ENCODE peak calls at places on chromosomes 1 and 21, in nine cellular contexts. Z is T-helper 17 cell; J is MM.1S; S is right lobe of liver; X is T-helper 2 cell; Y is stimulated activated naive CD8-positive, alpha-beta T cell treated with anti-CD3 and anti-CD28 coated beads, Interleukin-15, Interleukin-2, amounts not matched to agents 100 U/mL and 50 U/mL, for 24 hours; P is T-helper 9 cell; T is RWPE1; V is foreskin fibroblast. U is an unnamed sample.

GRCh38 chr1:39045231-39045630 is 19.1 kb downstream of the NDUFS5 start:
- DNase-seq in Z (no peak), J (no peak), S (no peak), X (no peak), Y (no peak), P (no peak), T (no peak), V (no peak), U (no peak)

GRCh38 chr1:150268342-150268705 is 492 bp downstream of the APH1A start:
- DNase-seq in Z (peak), J (peak), S (peak), X (no peak), Y (peak), P (peak), T (peak), V (peak), U (peak)

GRCh38 chr1:78114034-78114956 is 68.5 kb downstream of the GIPC2 start:
- DNase-seq in Z (peak), J (peak), S (no peak), X (no peak), Y (peak), P (peak), T (peak), V (peak), U (peak)

GRCh38 chr1:159918041-159918917 is 7.0 kb downstream of the TAGLN2 start:
- DNase-seq in Z (no peak), J (no peak), S (no peak), X (no peak), Y (no peak), P (no peak), T (no peak), V (peak), U (no peak)

GRCh38 chr1:94622757-94623156 is 81.2 kb upstream of the F3 start:
- DNase-seq in Z (no peak), J (no peak), S (no peak), X (no peak), Y (no peak), P (no peak), T (peak), V (peak), U (peak)

GRCh38 chr21:27820342-27820741 is 853.5 kb upstream of the ADAMTS5 start:
- DNase-seq in Z (no peak), J (no peak), S (no peak), X (no peak), Y (no peak), P (no peak), T (no peak), V (no peak), U (no peak)

GRCh38 chr1:76250317-76250716 is 175.8 kb downstream of the ST6GALNAC3 start:
- DNase-seq in Z (no peak), J (no peak), S (no peak), X (no peak), Y (no peak), P (no peak), T (no peak), V (no peak), U (no peak)

GRCh38 chr1:240151126-240151735 is 59.5 kb downstream of the FMN2 start:
- DNase-seq in Z (no peak), J (no peak), S (no peak), X (no peak), Y (no peak), P (no peak), T (no peak), V (peak), U (no peak)

GRCh38 chr1:11807087-11807486 is 1.1 kb downstream of the CLCN6 start:
- DNase-seq in Z (no peak), J (no peak), S (no peak), X (no peak), Y (no peak), P (no peak), T (no peak), V (no peak), U (no peak)

GRCh38 chr1:231410041-231410591 is 12.0 kb downstream of the EGLN1 start:
- DNase-seq in Z (no peak), J (no peak), S (no peak), X (no peak), Y (no peak), P (no peak), T (no peak), V (no peak), U (peak)

GRCh38 chr1:183792300-183792699 is 12.6 kb upstream of the RGL1 start:
- DNase-seq in Z (no peak), J (no peak), S (no peak), X (no peak), Y (no peak), P (no peak), T (no peak), V (no peak), U (no peak)

GRCh38 chr1:244460195-244460594 is 878 bp upstream of the CATSPERE start:
- DNase-seq in Z (no peak), J (no peak), S (no peak), X (no peak), Y (peak), P (no peak), T (no peak), V (peak), U (no peak)

GRCh38 chr1:203124546-203125317 is 2.8 kb upstream of the ADORA1 start:
- DNase-seq in Z (no peak), J (no peak), S (no peak), X (no peak), Y (no peak), P (no peak), T (peak), V (peak), U (no peak)

GRCh38 chr1:175537571-175537970 is 205.8 kb downstream of the TNR start:
- DNase-seq in Z (no peak), J (no peak), S (no peak), X (no peak), Y (no peak), P (no peak), T (no peak), V (no peak), U (no peak)

GRCh38 chr1:20983297-20983889 is 193.3 kb downstream of the EIF4G3 start:
- DNase-seq in Z (no peak), J (no peak), S (no peak), X (no peak), Y (no peak), P (no peak), T (no peak), V (no peak), U (no peak)

GRCh38 chr1:21539933-21540332 is 30.7 kb downstream of the ALPL start:
- DNase-seq in Z (no peak), J (no peak), S (peak), X (no peak), Y (peak), P (no peak), T (peak), V (peak), U (no peak)

GRCh38 chr1:90114521-90115141 is 119.7 kb downstream of the ZNF326 start:
- DNase-seq in Z (no peak), J (peak), S (no peak), X (no peak), Y (no peak), P (no peak), T (peak), V (peak), U (peak)

GRCh38 chr1:2459757-2460156 is 16.3 kb upstream of the PLCH2 start:
- DNase-seq in Z (no peak), J (no peak), S (peak), X (no peak), Y (no peak), P (no peak), T (no peak), V (peak), U (peak)

GRCh38 chr21:43893536-43894205 is 28.6 kb downstream of the AGPAT3 start:
- DNase-seq in Z (no peak), J (no peak), S (no peak), X (no peak), Y (peak), P (no peak), T (no peak), V (peak), U (peak)

GRCh38 chr21:42218836-42219605 is at the start of gene ABCG1:
- DNase-seq in Z (peak), J (peak), S (peak), X (peak), Y (peak), P (peak), T (peak), V (peak), U (peak)

GRCh38 chr1:159719990-159720389 is 5.6 kb upstream of the CRP start:
- DNase-seq in Z (no peak), J (no peak), S (no peak), X (no peak), Y (no peak), P (no peak), T (no peak), V (no peak), U (no peak)

GRCh38 chr1:19403256-19403655 is 82.1 kb downstream of the CAPZB start:
- DNase-seq in Z (no peak), J (no peak), S (no peak), X (no peak), Y (no peak), P (no peak), T (no peak), V (no peak), U (no peak)

GRCh38 chr21:28283652-28284490 is 708.8 kb downstream of the LTN1 start:
- DNase-seq in Z (no peak), J (no peak), S (no peak), X (no peak), Y (no peak), P (no peak), T (no peak), V (peak), U (peak)

GRCh38 chr1:203584040-203584439 is 42.6 kb upstream of the ATP2B4 start:
- DNase-seq in Z (no peak), J (no peak), S (no peak), X (no peak), Y (no peak), P (no peak), T (no peak), V (peak), U (peak)

GRCh38 chr1:37989381-37989930 is 366 bp downstream of the SF3A3 start:
- DNase-seq in Z (peak), J (peak), S (peak), X (no peak), Y (peak), P (peak), T (no peak), V (peak), U (peak)

GRCh38 chr1:212637902-212638301 is 29.3 kb downstream of the ATF3 start:
- DNase-seq in Z (no peak), J (no peak), S (no peak), X (no peak), Y (no peak), P (no peak), T (no peak), V (peak), U (no peak)

GRCh38 chr1:210922666-210923065 is 211.3 kb downstream of the KCNH1 start:
- DNase-seq in Z (no peak), J (no peak), S (no peak), X (no peak), Y (no peak), P (no peak), T (no peak), V (no peak), U (no peak)

GRCh38 chr1:177355575-177355974 is 184.8 kb downstream of the BRINP2 start:
- DNase-seq in Z (no peak), J (peak), S (no peak), X (no peak), Y (no peak), P (no peak), T (peak), V (peak), U (peak)

U was measured in cardiac muscle cell.